ENCODE peak calls at places on chromosomes 4 and X, in nine cellular contexts. One of them, this sample, is unnamed.

GRCh38 chr4:33882246-33882990 is 2361.9 kb downstream of the ARAP2 start:
- DNase-seq in CD8-positive, alpha-beta T cell: no peak
- DNase-seq in IMR-90: no peak
- DNase-seq in fibroblast of lung: no peak
- DNase-seq in ovary: no peak
- DNase-seq in tibial artery: no peak
- DNase-seq in upper lobe of right lung: no peak
- DNase-seq in foreskin keratinocyte: peak; percentile 31
- DNase-seq in OCI-LY7: no peak
- DNase-seq in this sample: no peak

GRCh38 chrX:39327255-39327654 is 526.0 kb downstream of the MID1IP1 start:
- DNase-seq in fibroblast of lung: no peak
- DNase-seq in CD8-positive, alpha-beta T cell: peak; percentile 20
- DNase-seq in IMR-90: no peak
- DNase-seq in upper lobe of right lung: no peak
- DNase-seq in tibial artery: no peak
- DNase-seq in foreskin keratinocyte: no peak
- DNase-seq in OCI-LY7: no peak
- DNase-seq in ovary: no peak
- DNase-seq in this sample: no peak

GRCh38 chr4:52572936-52573485 is 86.1 kb downstream of the USP46 start:
- DNase-seq in CD8-positive, alpha-beta T cell: no peak
- DNase-seq in fibroblast of lung: peak; percentile 70
- DNase-seq in foreskin keratinocyte: peak; percentile 63
- DNase-seq in ovary: no peak
- DNase-seq in OCI-LY7: no peak
- DNase-seq in IMR-90: peak; percentile 90
- DNase-seq in tibial artery: no peak
- DNase-seq in upper lobe of right lung: no peak
- DNase-seq in this sample: no peak

GRCh38 chr4:54165438-54165837 is 63.7 kb upstream of the PDGFRA start:
- DNase-seq in ovary: no peak
- DNase-seq in OCI-LY7: no peak
- DNase-seq in fibroblast of lung: peak; percentile 86
- DNase-seq in upper lobe of right lung: no peak
- DNase-seq in IMR-90: peak; percentile 96
- DNase-seq in tibial artery: no peak
- DNase-seq in foreskin keratinocyte: peak; percentile 74
- DNase-seq in CD8-positive, alpha-beta T cell: no peak
- DNase-seq in this sample: no peak

GRCh38 chrX:2324116-2324515 is 176.7 kb downstream of the DHRSX start:
- DNase-seq in ovary: no peak
- DNase-seq in OCI-LY7: no peak
- DNase-seq in CD8-positive, alpha-beta T cell: no peak
- DNase-seq in foreskin keratinocyte: no peak
- DNase-seq in upper lobe of right lung: no peak
- DNase-seq in tibial artery: no peak
- DNase-seq in IMR-90: no peak
- DNase-seq in fibroblast of lung: no peak
- DNase-seq in this sample: no peak

GRCh38 chr4:33411182-33411581 is 2691.0 kb downstream of the PCDH7 start:
- DNase-seq in tibial artery: no peak
- DNase-seq in upper lobe of right lung: no peak
- DNase-seq in fibroblast of lung: peak; percentile 17
- DNase-seq in IMR-90: no peak
- DNase-seq in OCI-LY7: no peak
- DNase-seq in ovary: no peak
- DNase-seq in CD8-positive, alpha-beta T cell: no peak
- DNase-seq in foreskin keratinocyte: no peak
- DNase-seq in this sample: no peak

GRCh38 chr4:170853422-170854021 is 763.8 kb upstream of the AADAT start:
- DNase-seq in tibial artery: peak; percentile 55
- DNase-seq in foreskin keratinocyte: no peak
- DNase-seq in CD8-positive, alpha-beta T cell: no peak
- DNase-seq in fibroblast of lung: no peak
- DNase-seq in upper lobe of right lung: peak; percentile 76
- DNase-seq in OCI-LY7: peak; percentile 45
- DNase-seq in ovary: peak; percentile 10
- DNase-seq in IMR-90: no peak
- DNase-seq in this sample: peak; percentile 16

GRCh38 chr4:71389149-71389840 is 50.5 kb downstream of the SLC4A4 start:
- DNase-seq in CD8-positive, alpha-beta T cell: no peak
- DNase-seq in IMR-90: peak; percentile 81
- DNase-seq in upper lobe of right lung: no peak
- DNase-seq in ovary: no peak
- DNase-seq in fibroblast of lung: peak; percentile 83
- DNase-seq in foreskin keratinocyte: no peak
- DNase-seq in OCI-LY7: no peak
- DNase-seq in tibial artery: peak; percentile 65
- DNase-seq in this sample: no peak

GRCh38 chr4:187666634-187667033 is 328.9 kb upstream of the ZFP42 start:
- DNase-seq in fibroblast of lung: peak; percentile 64
- DNase-seq in foreskin keratinocyte: no peak
- DNase-seq in IMR-90: peak; percentile 38
- DNase-seq in CD8-positive, alpha-beta T cell: no peak
- DNase-seq in tibial artery: no peak
- DNase-seq in upper lobe of right lung: no peak
- DNase-seq in ovary: no peak
- DNase-seq in OCI-LY7: no peak
- DNase-seq in this sample: no peak

GRCh38 chrX:136192839-136193414 is 45.6 kb downstream of the FHL1 start:
- DNase-seq in CD8-positive, alpha-beta T cell: no peak
- DNase-seq in ovary: no peak
- DNase-seq in foreskin keratinocyte: no peak
- DNase-seq in IMR-90: peak; percentile 68
- DNase-seq in upper lobe of right lung: no peak
- DNase-seq in fibroblast of lung: no peak
- DNase-seq in OCI-LY7: no peak
- DNase-seq in tibial artery: no peak
- DNase-seq in this sample: no peak

GRCh38 chr4:48490012-48490679 is at the start of gene ZAR1:
- DNase-seq in IMR-90: no peak
- DNase-seq in upper lobe of right lung: peak; percentile 64
- DNase-seq in tibial artery: no peak
- DNase-seq in ovary: no peak
- DNase-seq in fibroblast of lung: no peak
- DNase-seq in OCI-LY7: no peak
- DNase-seq in foreskin keratinocyte: no peak
- DNase-seq in CD8-positive, alpha-beta T cell: no peak
- DNase-seq in this sample: no peak

DNA sequence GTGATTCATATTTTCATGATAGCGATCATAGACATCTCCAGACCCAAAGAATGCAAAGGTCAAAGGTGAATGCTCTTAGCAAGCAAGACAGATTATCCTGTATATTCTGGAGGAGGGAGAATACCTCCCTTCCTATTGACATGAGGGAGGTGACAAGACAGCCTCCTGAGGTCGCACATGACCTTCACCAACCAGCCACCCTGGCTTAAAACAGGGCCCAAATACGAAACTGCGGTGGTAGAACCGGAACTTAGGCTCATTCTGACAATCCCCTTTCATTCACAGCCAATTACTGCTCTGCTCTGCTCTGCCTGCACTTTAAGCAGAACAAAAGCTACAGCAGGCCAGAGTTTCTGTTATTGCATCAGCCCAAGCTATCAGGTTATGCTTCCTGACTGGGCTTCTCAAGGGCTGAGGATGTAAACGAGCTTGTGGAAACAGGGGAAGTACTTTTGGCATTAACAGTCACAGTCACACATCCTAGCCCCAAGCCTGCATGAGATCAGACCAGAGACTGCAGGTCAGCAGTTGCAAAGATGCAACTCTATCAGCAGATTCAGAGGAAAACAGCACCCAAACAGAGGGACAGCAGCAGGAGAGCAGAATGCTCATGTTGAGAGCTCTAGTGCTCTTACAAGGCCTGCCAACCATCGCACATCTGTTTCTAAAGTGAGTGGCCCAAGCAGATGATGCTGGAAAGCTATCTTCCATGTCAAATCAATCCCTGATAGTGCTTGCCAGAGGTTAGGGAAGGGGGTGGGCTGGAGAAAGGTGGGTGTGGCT is 51.2 kb upstream of the MAP3K15 start:
- DNase-seq in tibial artery: no peak
- DNase-seq in IMR-90: peak; percentile 69
- DNase-seq in CD8-positive, alpha-beta T cell: no peak
- DNase-seq in foreskin keratinocyte: no peak
- DNase-seq in fibroblast of lung: peak; percentile 79
- DNase-seq in ovary: no peak
- DNase-seq in upper lobe of right lung: no peak
- DNase-seq in OCI-LY7: peak; percentile 87
- DNase-seq in this sample: no peak
- H3K27ac ChIP-seq in tibial artery: no peak overlapping the region
- H3K27ac ChIP-seq in IMR-90: peak overlapping the region; percentile 93
- H3K27ac ChIP-seq in CD8-positive, alpha-beta T cell: no peak overlapping the region
- H3K27ac ChIP-seq in foreskin keratinocyte: no peak overlapping the region
- H3K27ac ChIP-seq in fibroblast of lung: no peak overlapping the region
- H3K27ac ChIP-seq in ovary: no peak overlapping the region
- H3K27ac ChIP-seq in upper lobe of right lung: no peak overlapping the region
- H3K27ac ChIP-seq in OCI-LY7: peak overlapping the region; percentile 91
- H3K27ac ChIP-seq in this sample: no peak overlapping the region

DNA sequence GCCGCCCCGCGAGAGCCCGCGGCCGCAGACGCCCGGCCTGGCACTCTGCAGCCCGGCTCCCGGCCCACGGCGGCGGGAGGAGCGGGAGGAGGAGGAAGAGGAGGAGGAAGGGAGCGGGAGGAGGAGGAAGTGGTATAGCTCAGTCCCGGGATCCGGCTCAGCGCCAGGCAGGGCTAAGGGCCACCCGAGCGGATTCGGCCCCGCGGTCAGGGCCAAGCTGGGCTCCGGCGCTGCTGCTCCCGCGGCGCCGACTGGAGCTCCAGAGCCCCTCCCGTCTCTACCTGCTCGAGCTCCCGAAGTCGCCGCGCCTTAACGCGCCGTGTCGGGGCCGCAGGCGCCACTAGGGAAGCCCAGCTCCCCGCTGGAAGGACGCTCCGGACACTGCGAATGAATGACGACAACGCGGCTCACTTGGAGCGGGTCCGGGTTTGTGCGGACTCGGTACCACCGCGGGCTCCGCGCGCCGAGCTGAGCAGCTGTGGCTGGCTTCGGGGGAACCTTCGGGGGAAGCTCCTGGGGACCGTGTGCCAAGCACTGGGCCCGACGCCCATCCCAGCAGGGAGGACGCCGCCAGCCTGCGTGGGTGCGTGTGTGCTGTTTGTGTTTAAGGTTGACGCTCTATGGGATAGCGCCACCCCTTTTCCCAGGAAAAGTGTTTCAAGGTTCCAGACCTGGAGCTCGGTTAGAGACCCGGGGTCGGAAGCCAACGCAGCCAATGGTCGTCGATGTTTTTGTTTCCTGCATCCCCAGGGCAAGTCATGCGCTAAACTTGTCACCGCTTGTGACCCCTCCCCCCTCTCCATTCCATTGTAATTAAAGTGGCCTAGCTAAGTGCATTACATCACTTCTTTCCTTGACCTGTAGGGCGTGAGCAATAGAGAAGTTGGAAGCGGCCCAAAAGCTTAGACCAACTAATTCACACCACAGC is at the start of gene TBC1D9:
- DNase-seq in OCI-LY7: peak; percentile 75
- DNase-seq in IMR-90: peak; percentile 55
- DNase-seq in ovary: peak; percentile 75
- DNase-seq in tibial artery: peak; percentile 83
- DNase-seq in fibroblast of lung: peak; percentile 70
- DNase-seq in upper lobe of right lung: peak; percentile 92
- DNase-seq in CD8-positive, alpha-beta T cell: no peak
- DNase-seq in foreskin keratinocyte: peak; percentile 88
- DNase-seq in this sample: peak; percentile 89
- TF ChIP-seq CTCF in OCI-LY7: peak; percentile 33
- TF ChIP-seq CTCF in IMR-90: no peak
- TF ChIP-seq CTCF in ovary: no peak
- TF ChIP-seq CTCF in tibial artery: no peak
- TF ChIP-seq CTCF in fibroblast of lung: no peak
- TF ChIP-seq CTCF in upper lobe of right lung: no peak
- TF ChIP-seq CTCF in CD8-positive, alpha-beta T cell: no peak
- TF ChIP-seq CTCF in foreskin keratinocyte: peak; percentile 33
- TF ChIP-seq CTCF in this sample: no peak

GRCh38 chr4:3246458-3247398 is 2.2 kb upstream of the MSANTD1 start:
- DNase-seq in fibroblast of lung: no peak
- DNase-seq in tibial artery: no peak
- DNase-seq in upper lobe of right lung: no peak
- DNase-seq in OCI-LY7: no peak
- DNase-seq in CD8-positive, alpha-beta T cell: no peak
- DNase-seq in foreskin keratinocyte: no peak
- DNase-seq in IMR-90: no peak
- DNase-seq in ovary: no peak
- DNase-seq in this sample: no peak

GRCh38 chr4:3248811-3249661 is at the start of gene MSANTD1:
- DNase-seq in IMR-90: peak; percentile 60
- DNase-seq in upper lobe of right lung: no peak
- DNase-seq in OCI-LY7: no peak
- DNase-seq in foreskin keratinocyte: peak; percentile 5
- DNase-seq in CD8-positive, alpha-beta T cell: no peak
- DNase-seq in ovary: no peak
- DNase-seq in fibroblast of lung: peak; percentile 69
- DNase-seq in tibial artery: no peak
- DNase-seq in this sample: no peak

GRCh38 chr4:3249681-3250437 is 900 bp downstream of the MSANTD1 start:
- DNase-seq in CD8-positive, alpha-beta T cell: no peak
- DNase-seq in upper lobe of right lung: no peak
- DNase-seq in foreskin keratinocyte: no peak
- DNase-seq in fibroblast of lung: no peak
- DNase-seq in ovary: no peak
- DNase-seq in tibial artery: no peak
- DNase-seq in IMR-90: no peak
- DNase-seq in OCI-LY7: no peak
- DNase-seq in this sample: no peak

GRCh38 chr4:3247399-3248177 is 1.4 kb upstream of the MSANTD1 start:
- DNase-seq in foreskin keratinocyte: no peak
- DNase-seq in OCI-LY7: no peak
- DNase-seq in IMR-90: no peak
- DNase-seq in ovary: no peak
- DNase-seq in fibroblast of lung: no peak
- DNase-seq in upper lobe of right lung: no peak
- DNase-seq in CD8-positive, alpha-beta T cell: no peak
- DNase-seq in tibial artery: no peak
- DNase-seq in this sample: no peak

GRCh38 chr4:3248178-3248480 is 830 bp upstream of the MSANTD1 start:
- DNase-seq in IMR-90: no peak
- DNase-seq in CD8-positive, alpha-beta T cell: no peak
- DNase-seq in OCI-LY7: no peak
- DNase-seq in foreskin keratinocyte: no peak
- DNase-seq in ovary: no peak
- DNase-seq in upper lobe of right lung: no peak
- DNase-seq in tibial artery: no peak
- DNase-seq in fibroblast of lung: no peak
- DNase-seq in this sample: no peak
- H3K27ac ChIP-seq in IMR-90: no peak overlapping the region
- H3K27ac ChIP-seq in CD8-positive, alpha-beta T cell: no peak overlapping the region
- H3K27ac ChIP-seq in OCI-LY7: no peak overlapping the region
- H3K27ac ChIP-seq in foreskin keratinocyte: no peak overlapping the region
- H3K27ac ChIP-seq in ovary: no peak overlapping the region
- H3K27ac ChIP-seq in upper lobe of right lung: no peak overlapping the region
- H3K27ac ChIP-seq in tibial artery: no peak overlapping the region
- H3K27ac ChIP-seq in fibroblast of lung: no peak overlapping the region
- H3K27ac ChIP-seq in this sample: no peak overlapping the region

DNA sequence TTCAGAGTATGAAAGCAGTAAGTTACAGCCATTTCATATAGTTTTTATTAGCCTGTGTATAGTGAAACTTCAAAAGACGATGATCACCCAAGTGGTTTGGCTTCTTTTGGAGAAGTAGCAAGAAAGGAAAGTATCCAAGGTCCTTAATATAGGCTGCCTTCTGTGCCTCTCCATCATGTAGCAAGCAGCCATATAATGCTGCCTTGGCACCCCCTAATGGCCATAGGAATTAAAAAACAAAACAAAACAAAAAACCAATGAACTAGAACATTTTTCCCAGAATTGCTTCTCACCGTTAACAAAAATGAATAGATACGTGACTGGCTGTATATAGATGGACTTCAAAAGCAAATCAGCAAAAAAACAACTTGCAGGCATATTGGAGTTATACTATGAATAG is 18.9 kb downstream of the LAMP2 start:
- DNase-seq in fibroblast of lung: peak; percentile 19
- DNase-seq in OCI-LY7: peak; percentile 20
- DNase-seq in foreskin keratinocyte: no peak
- DNase-seq in ovary: no peak
- DNase-seq in tibial artery: no peak
- DNase-seq in IMR-90: no peak
- DNase-seq in CD8-positive, alpha-beta T cell: no peak
- DNase-seq in upper lobe of right lung: no peak
- DNase-seq in this sample: no peak
- TF ChIP-seq CTCF in fibroblast of lung: no peak
- TF ChIP-seq CTCF in OCI-LY7: peak; percentile 74
- TF ChIP-seq CTCF in foreskin keratinocyte: peak; percentile 46
- TF ChIP-seq CTCF in ovary: no peak
- TF ChIP-seq CTCF in tibial artery: no peak
- TF ChIP-seq CTCF in IMR-90: peak; percentile 22
- TF ChIP-seq CTCF in CD8-positive, alpha-beta T cell: no peak
- TF ChIP-seq CTCF in upper lobe of right lung: no peak
- TF ChIP-seq CTCF in this sample: no peak